ENCODE peak calls at places on chromosomes 2 and 18, in nine cellular contexts. One of them, this sample, is unnamed.

GRCh38 chr18:59799383-59800015 is 100.3 kb upstream of the PMAIP1 start:
- DNase-seq in GM12864: no peak
- DNase-seq in activated naive CD4-positive, alpha-beta T cell treated with anti-CD3 and anti-CD28 coated beads, Interleukin-2, amount 10 ng/mL, durations not matched to agents 7 days and 5 days: no peak
- DNase-seq in NAMALWA: no peak
- DNase-seq in WERI-Rb-1: no peak
- DNase-seq in vagina: no peak
- DNase-seq in left cardiac atrium: no peak
- DNase-seq in ELF-1: no peak
- DNase-seq in stimulated activated CD4-positive, alpha-beta T cell treated with anti-CD3 and anti-CD28 coated beads, Interleukin-15, amount 100 ng/mL, for 1 hour: no peak
- DNase-seq in this sample: no peak

GRCh38 chr2:161101406-161101805 is 58.8 kb upstream of the TANK start:
- DNase-seq in stimulated activated CD4-positive, alpha-beta T cell treated with anti-CD3 and anti-CD28 coated beads, Interleukin-15, amount 100 ng/mL, for 1 hour: no peak
- DNase-seq in left cardiac atrium: no peak
- DNase-seq in NAMALWA: no peak
- DNase-seq in ELF-1: peak; percentile 42
- DNase-seq in vagina: no peak
- DNase-seq in WERI-Rb-1: no peak
- DNase-seq in GM12864: no peak
- DNase-seq in activated naive CD4-positive, alpha-beta T cell treated with anti-CD3 and anti-CD28 coated beads, Interleukin-2, amount 10 ng/mL, durations not matched to agents 7 days and 5 days: no peak
- DNase-seq in this sample: no peak

GRCh38 chr2:136008205-136008865 is 22.9 kb upstream of the DARS1 start:
- DNase-seq in left cardiac atrium: peak; percentile 51
- DNase-seq in NAMALWA: no peak
- DNase-seq in vagina: no peak
- DNase-seq in ELF-1: no peak
- DNase-seq in stimulated activated CD4-positive, alpha-beta T cell treated with anti-CD3 and anti-CD28 coated beads, Interleukin-15, amount 100 ng/mL, for 1 hour: no peak
- DNase-seq in WERI-Rb-1: no peak
- DNase-seq in activated naive CD4-positive, alpha-beta T cell treated with anti-CD3 and anti-CD28 coated beads, Interleukin-2, amount 10 ng/mL, durations not matched to agents 7 days and 5 days: peak; percentile 85
- DNase-seq in GM12864: no peak
- DNase-seq in this sample: no peak

GRCh38 chr18:429030-429429 is 71.5 kb downstream of the COLEC12 start:
- DNase-seq in activated naive CD4-positive, alpha-beta T cell treated with anti-CD3 and anti-CD28 coated beads, Interleukin-2, amount 10 ng/mL, durations not matched to agents 7 days and 5 days: no peak
- DNase-seq in WERI-Rb-1: no peak
- DNase-seq in NAMALWA: no peak
- DNase-seq in vagina: no peak
- DNase-seq in left cardiac atrium: no peak
- DNase-seq in stimulated activated CD4-positive, alpha-beta T cell treated with anti-CD3 and anti-CD28 coated beads, Interleukin-15, amount 100 ng/mL, for 1 hour: no peak
- DNase-seq in GM12864: no peak
- DNase-seq in ELF-1: no peak
- DNase-seq in this sample: no peak

GRCh38 chr2:180017764-180018163 is 10.7 kb upstream of the CWC22 start:
- DNase-seq in ELF-1: no peak
- DNase-seq in vagina: no peak
- DNase-seq in NAMALWA: no peak
- DNase-seq in left cardiac atrium: peak; percentile 25
- DNase-seq in GM12864: no peak
- DNase-seq in stimulated activated CD4-positive, alpha-beta T cell treated with anti-CD3 and anti-CD28 coated beads, Interleukin-15, amount 100 ng/mL, for 1 hour: no peak
- DNase-seq in WERI-Rb-1: no peak
- DNase-seq in activated naive CD4-positive, alpha-beta T cell treated with anti-CD3 and anti-CD28 coated beads, Interleukin-2, amount 10 ng/mL, durations not matched to agents 7 days and 5 days: no peak
- DNase-seq in this sample: no peak

GRCh38 chr18:48308027-48308635 is 101.1 kb downstream of the ZBTB7C start:
- DNase-seq in activated naive CD4-positive, alpha-beta T cell treated with anti-CD3 and anti-CD28 coated beads, Interleukin-2, amount 10 ng/mL, durations not matched to agents 7 days and 5 days: no peak
- DNase-seq in WERI-Rb-1: no peak
- DNase-seq in left cardiac atrium: no peak
- DNase-seq in ELF-1: peak; percentile 57
- DNase-seq in vagina: no peak
- DNase-seq in stimulated activated CD4-positive, alpha-beta T cell treated with anti-CD3 and anti-CD28 coated beads, Interleukin-15, amount 100 ng/mL, for 1 hour: no peak
- DNase-seq in GM12864: no peak
- DNase-seq in NAMALWA: no peak
- DNase-seq in this sample: no peak

GRCh38 chr2:236671820-236672520 is 102.3 kb downstream of the ACKR3 start:
- DNase-seq in GM12864: no peak
- DNase-seq in vagina: peak; percentile 95
- DNase-seq in stimulated activated CD4-positive, alpha-beta T cell treated with anti-CD3 and anti-CD28 coated beads, Interleukin-15, amount 100 ng/mL, for 1 hour: no peak
- DNase-seq in left cardiac atrium: no peak
- DNase-seq in ELF-1: no peak
- DNase-seq in activated naive CD4-positive, alpha-beta T cell treated with anti-CD3 and anti-CD28 coated beads, Interleukin-2, amount 10 ng/mL, durations not matched to agents 7 days and 5 days: no peak
- DNase-seq in WERI-Rb-1: no peak
- DNase-seq in NAMALWA: no peak
- DNase-seq in this sample: no peak

GRCh38 chr2:137205324-137205723 is 440.0 kb downstream of the THSD7B start:
- DNase-seq in vagina: no peak
- DNase-seq in ELF-1: no peak
- DNase-seq in GM12864: no peak
- DNase-seq in left cardiac atrium: no peak
- DNase-seq in WERI-Rb-1: no peak
- DNase-seq in activated naive CD4-positive, alpha-beta T cell treated with anti-CD3 and anti-CD28 coated beads, Interleukin-2, amount 10 ng/mL, durations not matched to agents 7 days and 5 days: no peak
- DNase-seq in NAMALWA: no peak
- DNase-seq in stimulated activated CD4-positive, alpha-beta T cell treated with anti-CD3 and anti-CD28 coated beads, Interleukin-15, amount 100 ng/mL, for 1 hour: no peak
- DNase-seq in this sample: no peak

GRCh38 chr2:234843411-234843810 is 108.4 kb upstream of the SH3BP4 start:
- DNase-seq in vagina: no peak
- DNase-seq in NAMALWA: no peak
- DNase-seq in stimulated activated CD4-positive, alpha-beta T cell treated with anti-CD3 and anti-CD28 coated beads, Interleukin-15, amount 100 ng/mL, for 1 hour: no peak
- DNase-seq in GM12864: no peak
- DNase-seq in ELF-1: no peak
- DNase-seq in left cardiac atrium: no peak
- DNase-seq in WERI-Rb-1: no peak
- DNase-seq in activated naive CD4-positive, alpha-beta T cell treated with anti-CD3 and anti-CD28 coated beads, Interleukin-2, amount 10 ng/mL, durations not matched to agents 7 days and 5 days: no peak
- DNase-seq in this sample: no peak

GRCh38 chr2:165872101-165872791 is 78.2 kb upstream of the GALNT3 start:
- DNase-seq in vagina: no peak
- DNase-seq in NAMALWA: no peak
- DNase-seq in stimulated activated CD4-positive, alpha-beta T cell treated with anti-CD3 and anti-CD28 coated beads, Interleukin-15, amount 100 ng/mL, for 1 hour: no peak
- DNase-seq in GM12864: no peak
- DNase-seq in ELF-1: no peak
- DNase-seq in left cardiac atrium: no peak
- DNase-seq in WERI-Rb-1: no peak
- DNase-seq in activated naive CD4-positive, alpha-beta T cell treated with anti-CD3 and anti-CD28 coated beads, Interleukin-2, amount 10 ng/mL, durations not matched to agents 7 days and 5 days: no peak
- DNase-seq in this sample: no peak

GRCh38 chr2:107717666-107718065 is 109.0 kb upstream of the RGPD4 start:
- DNase-seq in WERI-Rb-1: no peak
- DNase-seq in left cardiac atrium: no peak
- DNase-seq in stimulated activated CD4-positive, alpha-beta T cell treated with anti-CD3 and anti-CD28 coated beads, Interleukin-15, amount 100 ng/mL, for 1 hour: no peak
- DNase-seq in vagina: no peak
- DNase-seq in ELF-1: peak; percentile 2
- DNase-seq in NAMALWA: no peak
- DNase-seq in GM12864: no peak
- DNase-seq in activated naive CD4-positive, alpha-beta T cell treated with anti-CD3 and anti-CD28 coated beads, Interleukin-2, amount 10 ng/mL, durations not matched to agents 7 days and 5 days: no peak
- DNase-seq in this sample: no peak

GRCh38 chr2:190927257-190927656 is 46.6 kb downstream of the GLS start:
- DNase-seq in GM12864: no peak
- DNase-seq in NAMALWA: no peak
- DNase-seq in left cardiac atrium: no peak
- DNase-seq in vagina: no peak
- DNase-seq in stimulated activated CD4-positive, alpha-beta T cell treated with anti-CD3 and anti-CD28 coated beads, Interleukin-15, amount 100 ng/mL, for 1 hour: no peak
- DNase-seq in WERI-Rb-1: no peak
- DNase-seq in ELF-1: no peak
- DNase-seq in activated naive CD4-positive, alpha-beta T cell treated with anti-CD3 and anti-CD28 coated beads, Interleukin-2, amount 10 ng/mL, durations not matched to agents 7 days and 5 days: no peak
- DNase-seq in this sample: no peak

GRCh38 chr2:214706986-214707385 is 102.5 kb downstream of the BARD1 start:
- DNase-seq in vagina: no peak
- DNase-seq in activated naive CD4-positive, alpha-beta T cell treated with anti-CD3 and anti-CD28 coated beads, Interleukin-2, amount 10 ng/mL, durations not matched to agents 7 days and 5 days: no peak
- DNase-seq in GM12864: no peak
- DNase-seq in WERI-Rb-1: no peak
- DNase-seq in ELF-1: peak; percentile 15
- DNase-seq in NAMALWA: no peak
- DNase-seq in stimulated activated CD4-positive, alpha-beta T cell treated with anti-CD3 and anti-CD28 coated beads, Interleukin-15, amount 100 ng/mL, for 1 hour: no peak
- DNase-seq in left cardiac atrium: no peak
- DNase-seq in this sample: no peak

GRCh38 chr2:175804130-175804529 is 197.9 kb downstream of the LNPK start:
- DNase-seq in ELF-1: no peak
- DNase-seq in left cardiac atrium: no peak
- DNase-seq in activated naive CD4-positive, alpha-beta T cell treated with anti-CD3 and anti-CD28 coated beads, Interleukin-2, amount 10 ng/mL, durations not matched to agents 7 days and 5 days: no peak
- DNase-seq in vagina: no peak
- DNase-seq in GM12864: no peak
- DNase-seq in stimulated activated CD4-positive, alpha-beta T cell treated with anti-CD3 and anti-CD28 coated beads, Interleukin-15, amount 100 ng/mL, for 1 hour: no peak
- DNase-seq in NAMALWA: no peak
- DNase-seq in WERI-Rb-1: no peak
- DNase-seq in this sample: no peak

GRCh38 chr2:222835142-222835822 is 25.6 kb upstream of the ACSL3 start:
- DNase-seq in activated naive CD4-positive, alpha-beta T cell treated with anti-CD3 and anti-CD28 coated beads, Interleukin-2, amount 10 ng/mL, durations not matched to agents 7 days and 5 days: no peak
- DNase-seq in NAMALWA: peak; percentile 13
- DNase-seq in GM12864: no peak
- DNase-seq in left cardiac atrium: no peak
- DNase-seq in vagina: no peak
- DNase-seq in WERI-Rb-1: no peak
- DNase-seq in stimulated activated CD4-positive, alpha-beta T cell treated with anti-CD3 and anti-CD28 coated beads, Interleukin-15, amount 100 ng/mL, for 1 hour: no peak
- DNase-seq in ELF-1: no peak
- DNase-seq in this sample: no peak

GRCh38 chr18:63762518-63762917 is 12.7 kb upstream of the SERPINB7 start:
- DNase-seq in ELF-1: no peak
- DNase-seq in left cardiac atrium: no peak
- DNase-seq in vagina: no peak
- DNase-seq in WERI-Rb-1: no peak
- DNase-seq in NAMALWA: no peak
- DNase-seq in GM12864: no peak
- DNase-seq in stimulated activated CD4-positive, alpha-beta T cell treated with anti-CD3 and anti-CD28 coated beads, Interleukin-15, amount 100 ng/mL, for 1 hour: no peak
- DNase-seq in activated naive CD4-positive, alpha-beta T cell treated with anti-CD3 and anti-CD28 coated beads, Interleukin-2, amount 10 ng/mL, durations not matched to agents 7 days and 5 days: no peak
- DNase-seq in this sample: no peak

GRCh38 chr2:199259671-199260070 is 198.1 kb downstream of the SATB2 start:
- DNase-seq in WERI-Rb-1: no peak
- DNase-seq in GM12864: no peak
- DNase-seq in vagina: no peak
- DNase-seq in left cardiac atrium: no peak
- DNase-seq in NAMALWA: no peak
- DNase-seq in ELF-1: no peak
- DNase-seq in stimulated activated CD4-positive, alpha-beta T cell treated with anti-CD3 and anti-CD28 coated beads, Interleukin-15, amount 100 ng/mL, for 1 hour: no peak
- DNase-seq in activated naive CD4-positive, alpha-beta T cell treated with anti-CD3 and anti-CD28 coated beads, Interleukin-2, amount 10 ng/mL, durations not matched to agents 7 days and 5 days: no peak
- DNase-seq in this sample: no peak

GRCh38 chr2:20868377-20868776 is 45.5 kb upstream of the LDAH start:
- DNase-seq in GM12864: peak; percentile 15
- DNase-seq in ELF-1: no peak
- DNase-seq in vagina: no peak
- DNase-seq in left cardiac atrium: no peak
- DNase-seq in stimulated activated CD4-positive, alpha-beta T cell treated with anti-CD3 and anti-CD28 coated beads, Interleukin-15, amount 100 ng/mL, for 1 hour: peak; percentile 8
- DNase-seq in WERI-Rb-1: no peak
- DNase-seq in NAMALWA: no peak
- DNase-seq in activated naive CD4-positive, alpha-beta T cell treated with anti-CD3 and anti-CD28 coated beads, Interleukin-2, amount 10 ng/mL, durations not matched to agents 7 days and 5 days: peak; percentile 76
- DNase-seq in this sample: no peak

GRCh38 chr2:179657068-179657467 is 204.3 kb downstream of the ZNF385B start:
- DNase-seq in left cardiac atrium: no peak
- DNase-seq in WERI-Rb-1: no peak
- DNase-seq in activated naive CD4-positive, alpha-beta T cell treated with anti-CD3 and anti-CD28 coated beads, Interleukin-2, amount 10 ng/mL, durations not matched to agents 7 days and 5 days: no peak
- DNase-seq in vagina: no peak
- DNase-seq in ELF-1: no peak
- DNase-seq in NAMALWA: no peak
- DNase-seq in GM12864: no peak
- DNase-seq in stimulated activated CD4-positive, alpha-beta T cell treated with anti-CD3 and anti-CD28 coated beads, Interleukin-15, amount 100 ng/mL, for 1 hour: no peak
- DNase-seq in this sample: no peak

GRCh38 chr2:237293966-237294365 is 120.0 kb downstream of the COL6A3 start:
- DNase-seq in vagina: no peak
- DNase-seq in GM12864: no peak
- DNase-seq in stimulated activated CD4-positive, alpha-beta T cell treated with anti-CD3 and anti-CD28 coated beads, Interleukin-15, amount 100 ng/mL, for 1 hour: no peak
- DNase-seq in WERI-Rb-1: no peak
- DNase-seq in NAMALWA: no peak
- DNase-seq in left cardiac atrium: no peak
- DNase-seq in ELF-1: no peak
- DNase-seq in activated naive CD4-positive, alpha-beta T cell treated with anti-CD3 and anti-CD28 coated beads, Interleukin-2, amount 10 ng/mL, durations not matched to agents 7 days and 5 days: no peak
- DNase-seq in this sample: no peak

GRCh38 chr2:179275280-179276013 is 10.8 kb upstream of the SESTD1 start:
- DNase-seq in WERI-Rb-1: no peak
- DNase-seq in activated naive CD4-positive, alpha-beta T cell treated with anti-CD3 and anti-CD28 coated beads, Interleukin-2, amount 10 ng/mL, durations not matched to agents 7 days and 5 days: no peak
- DNase-seq in NAMALWA: no peak
- DNase-seq in left cardiac atrium: no peak
- DNase-seq in ELF-1: no peak
- DNase-seq in GM12864: no peak
- DNase-seq in vagina: no peak
- DNase-seq in stimulated activated CD4-positive, alpha-beta T cell treated with anti-CD3 and anti-CD28 coated beads, Interleukin-15, amount 100 ng/mL, for 1 hour: no peak
- DNase-seq in this sample: no peak

GRCh38 chr2:26850002-26850431 is 2.1 kb downstream of the DPYSL5 start:
- DNase-seq in stimulated activated CD4-positive, alpha-beta T cell treated with anti-CD3 and anti-CD28 coated beads, Interleukin-15, amount 100 ng/mL, for 1 hour: no peak
- DNase-seq in ELF-1: no peak
- DNase-seq in left cardiac atrium: no peak
- DNase-seq in NAMALWA: no peak
- DNase-seq in GM12864: no peak
- DNase-seq in WERI-Rb-1: peak; percentile 43
- DNase-seq in vagina: no peak
- DNase-seq in activated naive CD4-positive, alpha-beta T cell treated with anti-CD3 and anti-CD28 coated beads, Interleukin-2, amount 10 ng/mL, durations not matched to agents 7 days and 5 days: no peak
- DNase-seq in this sample: no peak

GRCh38 chr2:226742346-226742745 is 57.3 kb downstream of the IRS1 start:
- DNase-seq in vagina: no peak
- DNase-seq in GM12864: no peak
- DNase-seq in activated naive CD4-positive, alpha-beta T cell treated with anti-CD3 and anti-CD28 coated beads, Interleukin-2, amount 10 ng/mL, durations not matched to agents 7 days and 5 days: no peak
- DNase-seq in NAMALWA: no peak
- DNase-seq in ELF-1: no peak
- DNase-seq in stimulated activated CD4-positive, alpha-beta T cell treated with anti-CD3 and anti-CD28 coated beads, Interleukin-15, amount 100 ng/mL, for 1 hour: no peak
- DNase-seq in left cardiac atrium: peak; percentile 36
- DNase-seq in WERI-Rb-1: no peak
- DNase-seq in this sample: no peak

GRCh38 chr2:57296795-57297517 is 749.6 kb upstream of the VRK2 start:
- DNase-seq in GM12864: no peak
- DNase-seq in ELF-1: no peak
- DNase-seq in activated naive CD4-positive, alpha-beta T cell treated with anti-CD3 and anti-CD28 coated beads, Interleukin-2, amount 10 ng/mL, durations not matched to agents 7 days and 5 days: no peak
- DNase-seq in left cardiac atrium: no peak
- DNase-seq in stimulated activated CD4-positive, alpha-beta T cell treated with anti-CD3 and anti-CD28 coated beads, Interleukin-15, amount 100 ng/mL, for 1 hour: no peak
- DNase-seq in NAMALWA: no peak
- DNase-seq in WERI-Rb-1: no peak
- DNase-seq in vagina: no peak
- DNase-seq in this sample: no peak

GRCh38 chr2:47569658-47570398 is 166.9 kb downstream of the MSH2 start:
- DNase-seq in GM12864: no peak
- DNase-seq in WERI-Rb-1: peak; percentile 53
- DNase-seq in vagina: no peak
- DNase-seq in activated naive CD4-positive, alpha-beta T cell treated with anti-CD3 and anti-CD28 coated beads, Interleukin-2, amount 10 ng/mL, durations not matched to agents 7 days and 5 days: no peak
- DNase-seq in left cardiac atrium: no peak
- DNase-seq in NAMALWA: no peak
- DNase-seq in stimulated activated CD4-positive, alpha-beta T cell treated with anti-CD3 and anti-CD28 coated beads, Interleukin-15, amount 100 ng/mL, for 1 hour: no peak
- DNase-seq in ELF-1: peak; percentile 52
- DNase-seq in this sample: no peak

GRCh38 chr2:79638410-79638809 is 125.6 kb downstream of the CTNNA2 start:
- DNase-seq in vagina: no peak
- DNase-seq in ELF-1: no peak
- DNase-seq in WERI-Rb-1: no peak
- DNase-seq in left cardiac atrium: no peak
- DNase-seq in stimulated activated CD4-positive, alpha-beta T cell treated with anti-CD3 and anti-CD28 coated beads, Interleukin-15, amount 100 ng/mL, for 1 hour: no peak
- DNase-seq in GM12864: no peak
- DNase-seq in NAMALWA: no peak
- DNase-seq in activated naive CD4-positive, alpha-beta T cell treated with anti-CD3 and anti-CD28 coated beads, Interleukin-2, amount 10 ng/mL, durations not matched to agents 7 days and 5 days: no peak
- DNase-seq in this sample: no peak

GRCh38 chr2:182554950-182555349 is 128.1 kb upstream of the PDE1A start:
- DNase-seq in activated naive CD4-positive, alpha-beta T cell treated with anti-CD3 and anti-CD28 coated beads, Interleukin-2, amount 10 ng/mL, durations not matched to agents 7 days and 5 days: no peak
- DNase-seq in stimulated activated CD4-positive, alpha-beta T cell treated with anti-CD3 and anti-CD28 coated beads, Interleukin-15, amount 100 ng/mL, for 1 hour: no peak
- DNase-seq in GM12864: no peak
- DNase-seq in NAMALWA: no peak
- DNase-seq in ELF-1: no peak
- DNase-seq in WERI-Rb-1: no peak
- DNase-seq in left cardiac atrium: no peak
- DNase-seq in vagina: no peak
- DNase-seq in this sample: no peak

GRCh38 chr2:143193121-143193520 is 63.9 kb downstream of the ARHGAP15 start:
- DNase-seq in stimulated activated CD4-positive, alpha-beta T cell treated with anti-CD3 and anti-CD28 coated beads, Interleukin-15, amount 100 ng/mL, for 1 hour: no peak
- DNase-seq in vagina: no peak
- DNase-seq in GM12864: no peak
- DNase-seq in WERI-Rb-1: no peak
- DNase-seq in NAMALWA: no peak
- DNase-seq in activated naive CD4-positive, alpha-beta T cell treated with anti-CD3 and anti-CD28 coated beads, Interleukin-2, amount 10 ng/mL, durations not matched to agents 7 days and 5 days: no peak
- DNase-seq in ELF-1: no peak
- DNase-seq in left cardiac atrium: peak; percentile 31
- DNase-seq in this sample: no peak

GRCh38 chr2:96795076-96795475 is 21.0 kb upstream of the CNNM3 start:
- DNase-seq in vagina: no peak
- DNase-seq in GM12864: no peak
- DNase-seq in left cardiac atrium: no peak
- DNase-seq in ELF-1: no peak
- DNase-seq in WERI-Rb-1: no peak
- DNase-seq in stimulated activated CD4-positive, alpha-beta T cell treated with anti-CD3 and anti-CD28 coated beads, Interleukin-15, amount 100 ng/mL, for 1 hour: no peak
- DNase-seq in activated naive CD4-positive, alpha-beta T cell treated with anti-CD3 and anti-CD28 coated beads, Interleukin-2, amount 10 ng/mL, durations not matched to agents 7 days and 5 days: no peak
- DNase-seq in NAMALWA: no peak
- DNase-seq in this sample: no peak

GRCh38 chr2:106356291-106356690 is 111.9 kb downstream of the RGPD3 start:
- DNase-seq in ELF-1: no peak
- DNase-seq in NAMALWA: no peak
- DNase-seq in WERI-Rb-1: no peak
- DNase-seq in activated naive CD4-positive, alpha-beta T cell treated with anti-CD3 and anti-CD28 coated beads, Interleukin-2, amount 10 ng/mL, durations not matched to agents 7 days and 5 days: no peak
- DNase-seq in GM12864: no peak
- DNase-seq in stimulated activated CD4-positive, alpha-beta T cell treated with anti-CD3 and anti-CD28 coated beads, Interleukin-15, amount 100 ng/mL, for 1 hour: no peak
- DNase-seq in vagina: no peak
- DNase-seq in left cardiac atrium: no peak
- DNase-seq in this sample: no peak

GRCh38 chr2:10465915-10466314 is 17.8 kb upstream of the ODC1 start:
- DNase-seq in NAMALWA: no peak
- DNase-seq in WERI-Rb-1: no peak
- DNase-seq in activated naive CD4-positive, alpha-beta T cell treated with anti-CD3 and anti-CD28 coated beads, Interleukin-2, amount 10 ng/mL, durations not matched to agents 7 days and 5 days: no peak
- DNase-seq in vagina: no peak
- DNase-seq in left cardiac atrium: no peak
- DNase-seq in ELF-1: no peak
- DNase-seq in GM12864: no peak
- DNase-seq in stimulated activated CD4-positive, alpha-beta T cell treated with anti-CD3 and anti-CD28 coated beads, Interleukin-15, amount 100 ng/mL, for 1 hour: no peak
- DNase-seq in this sample: no peak